ENCODE peak calls at places on chromosome 1, in four cellular contexts. One of them, this sample, is unnamed.

GRCh38 chr1:176773038-176773437 is 310.1 kb downstream of the PAPPA2 start:
- DNase-seq in pancreas: no peak
- DNase-seq in stomach: no peak
- DNase-seq in H9: no peak
- DNase-seq in this sample: no peak

GRCh38 chr1:204241914-204242313 is 28.1 kb upstream of the GOLT1A start:
- DNase-seq in pancreas: no peak
- DNase-seq in stomach: no peak
- DNase-seq in H9: no peak
- DNase-seq in this sample: no peak

GRCh38 chr1:90713741-90714509 is 3.2 kb downstream of the BARHL2 start:
- DNase-seq in pancreas: no peak
- DNase-seq in stomach: no peak
- DNase-seq in H9: peak; percentile 56
- DNase-seq in this sample: no peak

GRCh38 chr1:176576670-176577069 is 113.7 kb downstream of the PAPPA2 start:
- DNase-seq in pancreas: no peak
- DNase-seq in stomach: no peak
- DNase-seq in H9: no peak
- DNase-seq in this sample: no peak

GRCh38 chr1:231214918-231215675 is 25.9 kb upstream of the GNPAT start:
- DNase-seq in pancreas: no peak
- DNase-seq in stomach: no peak
- DNase-seq in H9: no peak
- DNase-seq in this sample: no peak

GRCh38 chr1:2021550-2021949 is 2.4 kb downstream of the GABRD start:
- DNase-seq in pancreas: no peak
- DNase-seq in stomach: no peak
- DNase-seq in H9: no peak
- DNase-seq in this sample: no peak

GRCh38 chr1:208526726-208527125 is 282.5 kb upstream of the PLXNA2 start:
- DNase-seq in pancreas: no peak
- DNase-seq in stomach: no peak
- DNase-seq in H9: no peak
- DNase-seq in this sample: no peak

GRCh38 chr1:167510244-167510643 is 8.1 kb downstream of the CD247 start:
- DNase-seq in pancreas: no peak
- DNase-seq in stomach: no peak
- DNase-seq in H9: no peak
- DNase-seq in this sample: no peak

GRCh38 chr1:202890392-202890791 is 1.4 kb upstream of the RABIF start:
- DNase-seq in pancreas: no peak
- DNase-seq in stomach: no peak
- DNase-seq in H9: no peak
- DNase-seq in this sample: no peak

GRCh38 chr1:173485401-173485800 is 8.3 kb downstream of the PRDX6 start:
- DNase-seq in pancreas: no peak
- DNase-seq in stomach: no peak
- DNase-seq in H9: no peak
- DNase-seq in this sample: no peak

GRCh38 chr1:234551032-234551378 is 59.0 kb downstream of the IRF2BP2 start:
- DNase-seq in pancreas: no peak
- DNase-seq in stomach: no peak
- DNase-seq in H9: peak; percentile 20
- DNase-seq in this sample: no peak
- H3K27ac ChIP-seq in pancreas: no peak overlapping the region
- H3K27ac ChIP-seq in stomach: no peak overlapping the region
- H3K27ac ChIP-seq in H9: no peak overlapping the region
- H3K27ac ChIP-seq in this sample: no peak overlapping the region

DNA sequence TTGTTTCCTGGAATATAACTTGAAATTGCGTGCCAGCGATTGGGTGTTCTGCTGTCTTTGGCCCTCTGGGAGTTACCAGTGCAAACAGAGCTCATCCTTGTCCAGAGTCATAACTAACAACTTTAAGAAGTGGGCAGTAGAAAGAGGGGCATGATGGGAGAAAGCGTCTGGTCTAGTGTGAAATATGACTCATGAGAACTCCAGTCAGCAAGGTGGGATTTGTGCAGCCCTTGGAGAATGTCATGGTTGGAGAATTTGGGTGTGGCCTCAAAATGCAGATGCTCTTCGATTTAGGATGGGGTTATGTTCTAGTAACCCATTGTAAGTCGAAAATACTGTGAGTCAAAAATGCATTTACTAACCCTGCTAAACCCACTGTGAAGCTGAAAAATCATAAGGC is 12.9 kb downstream of the ATP1B1 start:
- DNase-seq in pancreas: no peak
- DNase-seq in stomach: no peak
- DNase-seq in H9: no peak
- DNase-seq in this sample: no peak
- H3K27ac ChIP-seq in pancreas: no peak overlapping the region
- H3K27ac ChIP-seq in stomach: peak overlapping the region; percentile 32
- H3K27ac ChIP-seq in H9: no peak overlapping the region
- H3K27ac ChIP-seq in this sample: no peak overlapping the region

DNA sequence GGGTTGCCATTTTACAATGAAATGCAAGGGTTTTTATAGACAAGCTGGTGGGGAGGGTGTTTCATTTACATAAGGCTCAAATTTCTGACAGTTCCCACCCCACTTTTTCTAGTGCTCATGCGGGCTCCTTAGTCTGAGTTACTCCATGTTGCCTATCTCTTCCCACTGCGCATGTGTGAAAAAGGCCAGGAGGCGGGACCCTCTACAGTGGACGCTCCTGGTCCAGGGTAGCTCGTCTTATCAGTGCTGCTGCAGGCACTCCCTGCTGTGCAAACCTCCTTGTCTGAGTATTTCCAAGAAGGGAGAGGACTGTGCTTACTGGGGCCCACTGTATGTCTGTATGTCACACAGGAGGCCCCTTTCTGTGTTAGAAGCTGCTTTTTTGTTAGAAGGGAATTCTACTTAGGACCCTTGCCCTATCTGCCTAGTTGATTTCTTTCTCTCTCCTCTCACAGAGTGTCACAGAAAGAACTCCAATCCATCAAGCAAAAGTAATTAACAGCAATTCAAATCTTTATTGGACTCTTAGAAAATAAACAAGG is 34.1 kb upstream of the ST6GALNAC3 start:
- DNase-seq in pancreas: no peak
- DNase-seq in stomach: peak; percentile 30
- DNase-seq in H9: peak; percentile 37
- DNase-seq in this sample: no peak
- H3K27ac ChIP-seq in pancreas: no peak overlapping the region
- H3K27ac ChIP-seq in stomach: no peak overlapping the region
- H3K27ac ChIP-seq in H9: no peak overlapping the region
- H3K27ac ChIP-seq in this sample: no peak overlapping the region

GRCh38 chr1:241660424-241660972 is 8.4 kb downstream of the WDR64 start:
- DNase-seq in pancreas: no peak
- DNase-seq in stomach: no peak
- DNase-seq in H9: no peak
- DNase-seq in this sample: no peak
- H3K27ac ChIP-seq in pancreas: no peak overlapping the region
- H3K27ac ChIP-seq in stomach: no peak overlapping the region
- H3K27ac ChIP-seq in H9: no peak overlapping the region
- H3K27ac ChIP-seq in this sample: no peak overlapping the region

GRCh38 chr1:226762988-226763740 is 24.1 kb upstream of the ITPKB start:
- DNase-seq in pancreas: no peak
- DNase-seq in stomach: no peak
- DNase-seq in H9: no peak
- DNase-seq in this sample: no peak

GRCh38 chr1:226766565-226766964 is 27.5 kb upstream of the ITPKB start:
- DNase-seq in pancreas: no peak
- DNase-seq in stomach: no peak
- DNase-seq in H9: no peak
- DNase-seq in this sample: no peak

GRCh38 chr1:226762055-226762454 is 23.0 kb upstream of the ITPKB start:
- DNase-seq in pancreas: no peak
- DNase-seq in stomach: no peak
- DNase-seq in H9: no peak
- DNase-seq in this sample: no peak

GRCh38 chr1:226763741-226764264 is 24.7 kb upstream of the ITPKB start:
- DNase-seq in pancreas: no peak
- DNase-seq in stomach: no peak
- DNase-seq in H9: peak; percentile 78
- DNase-seq in this sample: no peak

DNA sequence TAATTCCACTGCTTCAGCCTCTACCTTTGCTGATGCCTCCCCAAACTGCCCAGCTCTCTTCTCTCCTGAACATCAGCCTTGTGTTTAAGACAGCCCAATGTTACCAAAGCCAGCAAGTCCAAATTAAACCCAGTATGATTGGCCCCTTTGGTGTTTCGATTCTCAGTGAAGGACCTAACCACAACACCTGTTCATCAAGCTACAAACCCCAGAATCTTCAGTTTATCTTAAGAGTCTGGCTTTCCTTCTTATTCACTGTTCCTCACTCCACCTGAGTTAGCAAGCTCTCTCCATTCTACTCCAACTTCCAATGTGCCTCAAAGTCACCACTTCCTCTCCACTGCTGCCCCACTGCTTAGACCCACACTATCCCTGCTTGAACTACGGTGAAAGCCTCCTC is 25.5 kb upstream of the ITPKB start:
- DNase-seq in pancreas: no peak
- DNase-seq in stomach: no peak
- DNase-seq in H9: no peak
- DNase-seq in this sample: no peak
- H3K27ac ChIP-seq in pancreas: no peak overlapping the region
- H3K27ac ChIP-seq in stomach: no peak overlapping the region
- H3K27ac ChIP-seq in H9: no peak overlapping the region
- H3K27ac ChIP-seq in this sample: no peak overlapping the region

GRCh38 chr1:201648066-201648910 is 109.4 kb downstream of the NAV1 start:
- DNase-seq in pancreas: peak; percentile 45
- DNase-seq in stomach: peak; percentile 47
- DNase-seq in H9: peak; percentile 65
- DNase-seq in this sample: peak; percentile 67
- H3K27ac ChIP-seq in pancreas: no peak overlapping the region
- H3K27ac ChIP-seq in stomach: peak overlapping the region; percentile 91
- H3K27ac ChIP-seq in H9: no peak overlapping the region
- H3K27ac ChIP-seq in this sample: no peak overlapping the region

GRCh38 chr1:21141030-21141429 is 35.7 kb downstream of the EIF4G3 start:
- DNase-seq in pancreas: no peak
- DNase-seq in stomach: no peak
- DNase-seq in H9: no peak
- DNase-seq in this sample: no peak
- H3K27ac ChIP-seq in pancreas: no peak overlapping the region
- H3K27ac ChIP-seq in stomach: no peak overlapping the region
- H3K27ac ChIP-seq in H9: no peak overlapping the region
- H3K27ac ChIP-seq in this sample: no peak overlapping the region